ENCODE peak calls at places on chromosomes 4 and X, in seven cellular contexts. One of them, this sample, is unnamed.

GRCh38 chrX:150084474-150085229 is 146.4 kb upstream of the EOLA2 start:
- DNase-seq in SK-N-SH: no peak
- DNase-seq in sigmoid colon: no peak
- DNase-seq in HCT116: no peak
- DNase-seq in suprapubic skin: no peak
- DNase-seq in breast epithelium: no peak
- DNase-seq in spleen: no peak
- DNase-seq in this sample: no peak

GRCh38 chrX:10568428-10568827 is 52.0 kb downstream of the MID1 start:
- DNase-seq in HCT116: no peak
- DNase-seq in sigmoid colon: no peak
- DNase-seq in SK-N-SH: no peak
- DNase-seq in suprapubic skin: no peak
- DNase-seq in breast epithelium: no peak
- DNase-seq in spleen: no peak
- DNase-seq in this sample: no peak

GRCh38 chr4:76373919-76374552 is 46.9 kb downstream of the CCDC158 start:
- DNase-seq in spleen: no peak
- DNase-seq in breast epithelium: no peak
- DNase-seq in SK-N-SH: no peak
- DNase-seq in HCT116: no peak
- DNase-seq in sigmoid colon: no peak
- DNase-seq in suprapubic skin: no peak
- DNase-seq in this sample: no peak

GRCh38 chr4:44145868-44146267 is 302.7 kb downstream of the KCTD8 start:
- DNase-seq in breast epithelium: no peak
- DNase-seq in SK-N-SH: no peak
- DNase-seq in spleen: no peak
- DNase-seq in suprapubic skin: no peak
- DNase-seq in HCT116: no peak
- DNase-seq in sigmoid colon: no peak
- DNase-seq in this sample: no peak

GRCh38 chr4:67744561-67745283 is 9.5 kb downstream of the GNRHR start:
- DNase-seq in spleen: no peak
- DNase-seq in breast epithelium: no peak
- DNase-seq in suprapubic skin: no peak
- DNase-seq in HCT116: no peak
- DNase-seq in SK-N-SH: no peak
- DNase-seq in sigmoid colon: no peak
- DNase-seq in this sample: no peak

GRCh38 chrX:96004386-96004785 is 680.3 kb upstream of the DIAPH2 start:
- DNase-seq in sigmoid colon: no peak
- DNase-seq in spleen: no peak
- DNase-seq in breast epithelium: no peak
- DNase-seq in SK-N-SH: no peak
- DNase-seq in suprapubic skin: no peak
- DNase-seq in HCT116: no peak
- DNase-seq in this sample: no peak

GRCh38 chr4:152935661-152936445 is at the start of gene FHDC1:
- DNase-seq in SK-N-SH: peak
- DNase-seq in suprapubic skin: no peak
- DNase-seq in breast epithelium: peak
- DNase-seq in sigmoid colon: no peak
- DNase-seq in spleen: peak
- DNase-seq in HCT116: peak
- DNase-seq in this sample: peak

GRCh38 chr4:104860227-104861123 is 286.2 kb upstream of the TET2 start:
- DNase-seq in SK-N-SH: peak
- DNase-seq in sigmoid colon: peak
- DNase-seq in HCT116: peak
- DNase-seq in suprapubic skin: no peak
- DNase-seq in spleen: no peak
- DNase-seq in breast epithelium: no peak
- DNase-seq in this sample: peak

GRCh38 chrX:53116101-53116500 is 22.2 kb downstream of the KANTR start:
- DNase-seq in breast epithelium: no peak
- DNase-seq in HCT116: no peak
- DNase-seq in suprapubic skin: no peak
- DNase-seq in sigmoid colon: no peak
- DNase-seq in SK-N-SH: no peak
- DNase-seq in spleen: no peak
- DNase-seq in this sample: no peak

GRCh38 chrX:100863326-100863854 is 10.8 kb downstream of the NOX1 start:
- DNase-seq in sigmoid colon: peak
- DNase-seq in suprapubic skin: no peak
- DNase-seq in SK-N-SH: no peak
- DNase-seq in HCT116: no peak
- DNase-seq in breast epithelium: no peak
- DNase-seq in spleen: no peak
- DNase-seq in this sample: no peak

GRCh38 chr4:776743-777441 is 49.0 kb downstream of the CPLX1 start:
- DNase-seq in suprapubic skin: no peak
- DNase-seq in HCT116: no peak
- DNase-seq in SK-N-SH: no peak
- DNase-seq in spleen: no peak
- DNase-seq in sigmoid colon: no peak
- DNase-seq in breast epithelium: no peak
- DNase-seq in this sample: no peak

GRCh38 chrX:11929476-11929875 is 171.4 kb downstream of the MSL3 start:
- DNase-seq in suprapubic skin: no peak
- DNase-seq in spleen: no peak
- DNase-seq in breast epithelium: no peak
- DNase-seq in sigmoid colon: no peak
- DNase-seq in HCT116: no peak
- DNase-seq in SK-N-SH: no peak
- DNase-seq in this sample: no peak

GRCh38 chr4:147811878-147812277 is 80.0 kb downstream of the ARHGAP10 start:
- DNase-seq in suprapubic skin: no peak
- DNase-seq in HCT116: no peak
- DNase-seq in SK-N-SH: no peak
- DNase-seq in sigmoid colon: no peak
- DNase-seq in breast epithelium: no peak
- DNase-seq in spleen: no peak
- DNase-seq in this sample: no peak
- TF ChIP-seq CTCF in suprapubic skin: no peak
- TF ChIP-seq CTCF in HCT116: no peak
- TF ChIP-seq CTCF in SK-N-SH: no peak
- TF ChIP-seq CTCF in sigmoid colon: no peak
- TF ChIP-seq CTCF in breast epithelium: no peak
- TF ChIP-seq CTCF in spleen: no peak
- TF ChIP-seq CTCF in this sample: no peak

GRCh38 chr4:38865445-38865844 is 2.2 kb upstream of the FAM114A1 start:
- DNase-seq in breast epithelium: no peak
- DNase-seq in sigmoid colon: no peak
- DNase-seq in HCT116: no peak
- DNase-seq in spleen: no peak
- DNase-seq in suprapubic skin: no peak
- DNase-seq in SK-N-SH: no peak
- DNase-seq in this sample: peak
- TF ChIP-seq POLR2AphosphoS5 in breast epithelium: no peak
- TF ChIP-seq POLR2AphosphoS5 in sigmoid colon: no peak
- TF ChIP-seq POLR2AphosphoS5 in HCT116: no peak
- TF ChIP-seq POLR2AphosphoS5 in spleen: no peak
- TF ChIP-seq POLR2AphosphoS5 in suprapubic skin: no peak
- TF ChIP-seq POLR2AphosphoS5 in SK-N-SH: no peak
- TF ChIP-seq POLR2AphosphoS5 in this sample: no peak

DNA sequence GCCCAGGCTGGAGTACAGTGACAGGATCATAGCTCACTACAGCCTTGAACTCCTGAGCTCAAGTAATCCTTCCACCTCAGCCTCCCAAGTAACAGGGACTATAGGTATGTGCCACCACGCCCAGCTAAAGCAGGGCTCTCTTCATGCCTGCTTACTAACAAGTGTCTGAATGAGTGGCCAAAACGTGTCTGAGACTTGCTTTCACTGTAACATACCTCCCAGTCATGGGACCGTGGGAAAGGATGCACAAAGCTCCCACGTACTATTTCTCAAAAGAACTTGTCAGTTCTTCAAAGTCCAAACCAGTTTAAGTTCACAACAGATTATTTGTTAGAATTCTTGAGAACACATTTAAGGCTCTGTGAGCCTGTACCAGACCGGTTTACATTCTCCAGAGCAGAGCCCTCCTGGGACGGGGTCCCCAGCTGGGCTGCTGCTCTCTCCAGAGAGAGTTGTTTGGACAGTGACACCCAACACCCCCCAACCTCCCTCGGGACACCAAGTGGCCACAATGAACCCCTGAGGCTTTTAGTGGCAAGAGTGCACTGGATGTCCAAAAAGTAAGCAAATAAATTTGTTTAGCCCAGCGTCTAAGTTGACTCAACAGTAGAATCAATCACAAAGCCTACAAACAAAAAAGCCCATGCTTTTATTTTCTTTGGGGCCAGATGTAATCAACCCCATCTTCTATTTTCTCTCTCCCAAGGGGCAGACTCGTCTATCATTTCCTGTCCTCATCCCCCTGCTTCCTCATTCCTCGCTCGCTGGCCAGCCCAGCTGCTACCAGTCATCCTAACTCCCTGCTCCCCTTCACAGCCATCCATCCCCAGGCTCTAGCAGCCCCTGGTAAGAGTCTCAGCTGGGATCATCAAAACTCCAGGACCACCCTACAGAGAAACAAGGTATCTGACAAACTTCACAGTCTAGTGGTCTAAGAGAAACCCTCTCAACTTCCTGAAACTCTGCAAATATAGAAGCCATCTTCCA is 23.9 kb downstream of the SH3KBP1 start:
- DNase-seq in breast epithelium: no peak
- DNase-seq in suprapubic skin: no peak
- DNase-seq in spleen: no peak
- DNase-seq in sigmoid colon: no peak
- DNase-seq in HCT116: no peak
- DNase-seq in SK-N-SH: no peak
- DNase-seq in this sample: no peak
- H3K27ac ChIP-seq in breast epithelium: no peak
- H3K27ac ChIP-seq in suprapubic skin: no peak
- H3K27ac ChIP-seq in spleen: peak
- H3K27ac ChIP-seq in sigmoid colon: no peak
- H3K27ac ChIP-seq in HCT116: no peak
- H3K27ac ChIP-seq in SK-N-SH: no peak
- H3K27ac ChIP-seq in this sample: no peak

DNA sequence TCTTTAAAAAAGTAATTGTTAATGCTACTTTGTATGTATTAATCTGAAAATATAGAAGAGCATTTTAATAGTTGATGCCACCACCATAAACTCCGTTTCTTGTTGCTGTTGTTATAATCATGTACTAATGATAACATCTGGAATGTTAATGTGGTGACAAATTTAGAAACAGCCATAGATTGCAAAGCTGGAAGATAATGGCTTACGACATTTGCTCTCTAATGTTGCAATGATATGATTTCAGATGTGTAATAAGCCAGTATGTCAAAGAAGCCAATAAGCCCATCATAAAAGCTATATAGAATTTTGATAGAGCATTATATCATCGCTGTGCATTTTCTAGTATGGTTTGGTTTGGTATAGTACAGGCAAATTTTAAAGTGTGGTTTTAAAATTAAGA is 579.3 kb upstream of the ZFP42 start:
- DNase-seq in suprapubic skin: no peak
- DNase-seq in HCT116: no peak
- DNase-seq in spleen: no peak
- DNase-seq in SK-N-SH: no peak
- DNase-seq in sigmoid colon: no peak
- DNase-seq in breast epithelium: no peak
- DNase-seq in this sample: no peak
- TF ChIP-seq CTCF in suprapubic skin: no peak
- TF ChIP-seq CTCF in HCT116: no peak
- TF ChIP-seq CTCF in spleen: no peak
- TF ChIP-seq CTCF in SK-N-SH: no peak
- TF ChIP-seq CTCF in sigmoid colon: no peak
- TF ChIP-seq CTCF in breast epithelium: no peak
- TF ChIP-seq CTCF in this sample: no peak

This sample was measured in stomach.